ENCODE peak calls at places on chromosomes 1 and 21, in ten cellular contexts. One of them, this sample, is unnamed.

GRCh38 chr1:217009376-217009775 is 286.1 kb upstream of the ESRRG start:
- DNase-seq in GM23248: no peak
- DNase-seq in K562: no peak
- DNase-seq in mesenchymal stem cell: no peak
- DNase-seq in mesendoderm: no peak
- DNase-seq in H9: no peak
- DNase-seq in adipocyte: no peak
- DNase-seq in IMR-90: no peak
- DNase-seq in SK-N-SH: no peak
- DNase-seq in HCT116: no peak
- DNase-seq in this sample: no peak

GRCh38 chr1:84164156-84164555 is 20.1 kb downstream of the PRKACB start:
- DNase-seq in GM23248: peak; percentile 47
- DNase-seq in K562: no peak
- DNase-seq in mesenchymal stem cell: no peak
- DNase-seq in mesendoderm: no peak
- DNase-seq in H9: no peak
- DNase-seq in adipocyte: peak; percentile 48
- DNase-seq in IMR-90: no peak
- DNase-seq in SK-N-SH: no peak
- DNase-seq in HCT116: no peak
- DNase-seq in this sample: peak; percentile 64

GRCh38 chr1:185853739-185854138 is 119.5 kb downstream of the HMCN1 start:
- DNase-seq in GM23248: peak; percentile 87
- DNase-seq in K562: no peak
- DNase-seq in mesenchymal stem cell: peak; percentile 62
- DNase-seq in mesendoderm: no peak
- DNase-seq in H9: no peak
- DNase-seq in adipocyte: peak; percentile 92
- DNase-seq in IMR-90: peak; percentile 88
- DNase-seq in SK-N-SH: no peak
- DNase-seq in HCT116: no peak
- DNase-seq in this sample: peak; percentile 79

GRCh38 chr1:91026320-91026719 is 4.5 kb upstream of the ZNF644 start:
- DNase-seq in GM23248: no peak
- DNase-seq in K562: no peak
- DNase-seq in mesenchymal stem cell: no peak
- DNase-seq in mesendoderm: no peak
- DNase-seq in H9: no peak
- DNase-seq in adipocyte: no peak
- DNase-seq in IMR-90: no peak
- DNase-seq in SK-N-SH: no peak
- DNase-seq in HCT116: no peak
- DNase-seq in this sample: no peak

GRCh38 chr1:169620565-169620964 is 9.4 kb downstream of the SELP start:
- DNase-seq in GM23248: no peak
- DNase-seq in K562: no peak
- DNase-seq in mesenchymal stem cell: no peak
- DNase-seq in mesendoderm: no peak
- DNase-seq in H9: no peak
- DNase-seq in adipocyte: no peak
- DNase-seq in IMR-90: no peak
- DNase-seq in SK-N-SH: no peak
- DNase-seq in HCT116: no peak
- DNase-seq in this sample: no peak

GRCh38 chr1:156510709-156511108 is 10.1 kb upstream of the MEF2D start:
- DNase-seq in GM23248: peak; percentile 91
- DNase-seq in K562: no peak
- DNase-seq in mesenchymal stem cell: no peak
- DNase-seq in mesendoderm: no peak
- DNase-seq in H9: no peak
- DNase-seq in adipocyte: no peak
- DNase-seq in IMR-90: peak; percentile 85
- DNase-seq in SK-N-SH: no peak
- DNase-seq in HCT116: no peak
- DNase-seq in this sample: peak; percentile 88

GRCh38 chr21:28729887-28730286 is 262.8 kb downstream of the LTN1 start:
- DNase-seq in GM23248: no peak
- DNase-seq in K562: no peak
- DNase-seq in mesenchymal stem cell: no peak
- DNase-seq in mesendoderm: no peak
- DNase-seq in H9: no peak
- DNase-seq in adipocyte: no peak
- DNase-seq in IMR-90: no peak
- DNase-seq in SK-N-SH: no peak
- DNase-seq in HCT116: no peak
- DNase-seq in this sample: no peak

GRCh38 chr1:39933956-39934941 is 20.7 kb upstream of the MFSD2A start:
- DNase-seq in GM23248: peak; percentile 99
- DNase-seq in K562: no peak
- DNase-seq in mesenchymal stem cell: peak; percentile 92
- DNase-seq in mesendoderm: no peak
- DNase-seq in H9: no peak
- DNase-seq in adipocyte: peak; percentile 75
- DNase-seq in IMR-90: peak; percentile 91
- DNase-seq in SK-N-SH: no peak
- DNase-seq in HCT116: no peak
- DNase-seq in this sample: peak; percentile 99

GRCh38 chr1:37323486-37324377 is 150.6 kb upstream of the ZC3H12A start:
- DNase-seq in GM23248: no peak
- DNase-seq in K562: peak; percentile 83
- DNase-seq in mesenchymal stem cell: no peak
- DNase-seq in mesendoderm: peak; percentile 84
- DNase-seq in H9: peak; percentile 81
- DNase-seq in adipocyte: no peak
- DNase-seq in IMR-90: peak; percentile 3
- DNase-seq in SK-N-SH: peak; percentile 76
- DNase-seq in HCT116: no peak
- DNase-seq in this sample: peak; percentile 20

GRCh38 chr1:201766117-201766863 is 62.7 kb upstream of the IPO9 start:
- DNase-seq in GM23248: peak; percentile 98
- DNase-seq in K562: no peak
- DNase-seq in mesenchymal stem cell: peak; percentile 76
- DNase-seq in mesendoderm: no peak
- DNase-seq in H9: no peak
- DNase-seq in adipocyte: peak; percentile 89
- DNase-seq in IMR-90: peak; percentile 91
- DNase-seq in SK-N-SH: no peak
- DNase-seq in HCT116: no peak
- DNase-seq in this sample: peak; percentile 96

GRCh38 chr1:234302334-234302962 is 70.8 kb upstream of the COA6 start:
- DNase-seq in GM23248: no peak
- DNase-seq in K562: no peak
- DNase-seq in mesenchymal stem cell: no peak
- DNase-seq in mesendoderm: no peak
- DNase-seq in H9: no peak
- DNase-seq in adipocyte: no peak
- DNase-seq in IMR-90: no peak
- DNase-seq in SK-N-SH: no peak
- DNase-seq in HCT116: no peak
- DNase-seq in this sample: no peak

GRCh38 chr1:12617511-12617900 is 504 bp downstream of the DHRS3 start:
- DNase-seq in GM23248: no peak
- DNase-seq in K562: no peak
- DNase-seq in mesenchymal stem cell: no peak
- DNase-seq in mesendoderm: peak; percentile 54
- DNase-seq in H9: no peak
- DNase-seq in adipocyte: no peak
- DNase-seq in IMR-90: no peak
- DNase-seq in SK-N-SH: no peak
- DNase-seq in HCT116: no peak
- DNase-seq in this sample: no peak

GRCh38 chr1:233617025-233617424 is 3.1 kb downstream of the KCNK1 start:
- DNase-seq in GM23248: no peak
- DNase-seq in K562: no peak
- DNase-seq in mesenchymal stem cell: no peak
- DNase-seq in mesendoderm: no peak
- DNase-seq in H9: no peak
- DNase-seq in adipocyte: no peak
- DNase-seq in IMR-90: no peak
- DNase-seq in SK-N-SH: no peak
- DNase-seq in HCT116: no peak
- DNase-seq in this sample: no peak

GRCh38 chr1:201254625-201255469 is 28.5 kb upstream of the PKP1 start:
- DNase-seq in GM23248: peak; percentile 48
- DNase-seq in K562: peak; percentile 91
- DNase-seq in mesenchymal stem cell: peak; percentile 38
- DNase-seq in mesendoderm: peak; percentile 62
- DNase-seq in H9: peak; percentile 85
- DNase-seq in adipocyte: peak; percentile 74
- DNase-seq in IMR-90: no peak
- DNase-seq in SK-N-SH: peak; percentile 97
- DNase-seq in HCT116: peak; percentile 27
- DNase-seq in this sample: peak; percentile 28

GRCh38 chr1:25541425-25541824 is 2.0 kb upstream of the LDLRAP1 start:
- DNase-seq in GM23248: no peak
- DNase-seq in K562: no peak
- DNase-seq in mesenchymal stem cell: no peak
- DNase-seq in mesendoderm: no peak
- DNase-seq in H9: no peak
- DNase-seq in adipocyte: no peak
- DNase-seq in IMR-90: no peak
- DNase-seq in SK-N-SH: no peak
- DNase-seq in HCT116: no peak
- DNase-seq in this sample: no peak

GRCh38 chr1:85578321-85579295 is 2.0 kb upstream of the CCN1 start:
- DNase-seq in GM23248: peak; percentile 95
- DNase-seq in K562: no peak
- DNase-seq in mesenchymal stem cell: peak; percentile 95
- DNase-seq in mesendoderm: no peak
- DNase-seq in H9: no peak
- DNase-seq in adipocyte: peak; percentile 95
- DNase-seq in IMR-90: peak; percentile 98
- DNase-seq in SK-N-SH: peak; percentile 68
- DNase-seq in HCT116: no peak
- DNase-seq in this sample: peak; percentile 99

GRCh38 chr1:162020145-162020544 is 3.5 kb downstream of the OLFML2B start:
- DNase-seq in GM23248: no peak
- DNase-seq in K562: no peak
- DNase-seq in mesenchymal stem cell: no peak
- DNase-seq in mesendoderm: no peak
- DNase-seq in H9: no peak
- DNase-seq in adipocyte: no peak
- DNase-seq in IMR-90: no peak
- DNase-seq in SK-N-SH: no peak
- DNase-seq in HCT116: no peak
- DNase-seq in this sample: peak; percentile 56

GRCh38 chr1:234613128-234613875 is 3.3 kb upstream of the IRF2BP2 start:
- DNase-seq in GM23248: peak; percentile 91
- DNase-seq in K562: no peak
- DNase-seq in mesenchymal stem cell: peak; percentile 94
- DNase-seq in mesendoderm: no peak
- DNase-seq in H9: no peak
- DNase-seq in adipocyte: peak; percentile 95
- DNase-seq in IMR-90: peak; percentile 92
- DNase-seq in SK-N-SH: no peak
- DNase-seq in HCT116: no peak
- DNase-seq in this sample: peak; percentile 83

GRCh38 chr1:18926315-18927081 is 24.1 kb upstream of the ALDH4A1 start:
- DNase-seq in GM23248: peak; percentile 98
- DNase-seq in K562: peak; percentile 64
- DNase-seq in mesenchymal stem cell: peak; percentile 97
- DNase-seq in mesendoderm: peak; percentile 86
- DNase-seq in H9: no peak
- DNase-seq in adipocyte: peak; percentile 86
- DNase-seq in IMR-90: peak; percentile 96
- DNase-seq in SK-N-SH: no peak
- DNase-seq in HCT116: peak; percentile 93
- DNase-seq in this sample: peak; percentile 96
- H3K9ac ChIP-seq in GM23248: peak overlapping the region; percentile 76
- H3K9ac ChIP-seq in K562: no peak overlapping the region
- H3K9ac ChIP-seq in mesenchymal stem cell: peak overlapping the region; percentile 85
- H3K9ac ChIP-seq in mesendoderm: no peak overlapping the region
- H3K9ac ChIP-seq in H9: no peak overlapping the region
- H3K9ac ChIP-seq in adipocyte: peak overlapping the region; percentile 72
- H3K9ac ChIP-seq in IMR-90: peak overlapping the region; percentile 85
- H3K9ac ChIP-seq in SK-N-SH: peak overlapping the region; percentile 73
- H3K9ac ChIP-seq in HCT116: peak overlapping the region; percentile 88
- H3K9ac ChIP-seq in this sample: peak overlapping the region; percentile 46

DNA sequence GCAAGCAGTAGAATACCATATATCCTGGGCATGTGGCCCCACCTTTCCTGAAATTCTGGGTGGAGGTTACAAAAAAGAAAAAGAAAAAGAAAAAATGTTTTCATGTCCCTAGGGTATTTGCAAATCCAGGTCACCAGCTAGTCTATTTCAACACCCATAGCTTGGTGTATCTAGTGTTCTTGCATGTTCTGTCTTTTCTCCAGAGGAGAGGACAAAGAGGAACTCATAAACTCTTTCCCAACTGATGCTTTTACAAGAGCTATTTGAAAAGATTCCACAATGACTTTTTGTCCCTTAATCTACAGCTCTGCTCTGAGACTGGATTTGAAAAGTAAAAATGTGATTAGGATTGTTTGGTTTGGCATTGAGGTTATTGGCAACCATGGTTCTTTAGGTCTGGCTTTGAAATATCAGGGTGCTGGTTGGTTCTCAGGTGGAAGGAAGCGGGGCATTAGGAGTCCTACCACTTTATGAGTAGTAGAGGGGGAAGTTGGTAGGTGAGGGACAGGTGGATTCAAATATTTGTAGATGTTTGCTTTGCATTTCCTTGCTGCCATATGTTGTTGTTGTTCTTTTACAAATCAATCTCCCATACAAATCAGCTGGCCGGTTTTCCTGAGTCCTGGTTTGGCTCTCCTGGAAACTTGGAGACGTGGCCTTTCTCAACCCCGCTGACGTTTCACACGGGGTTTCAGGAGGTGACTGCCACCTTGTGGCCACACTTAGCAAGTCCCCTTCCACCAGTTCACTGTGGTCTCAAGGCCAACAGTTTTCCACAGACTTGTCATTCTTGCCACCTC is 126.7 kb upstream of the KIAA0040 start:
- DNase-seq in GM23248: peak; percentile 83
- DNase-seq in K562: peak; percentile 79
- DNase-seq in mesenchymal stem cell: peak; percentile 69
- DNase-seq in mesendoderm: peak; percentile 78
- DNase-seq in H9: peak; percentile 78
- DNase-seq in adipocyte: peak; percentile 85
- DNase-seq in IMR-90: peak; percentile 60
- DNase-seq in SK-N-SH: peak; percentile 74
- DNase-seq in HCT116: peak; percentile 66
- DNase-seq in this sample: peak; percentile 46
- H3K9ac ChIP-seq in GM23248: no peak overlapping the region
- H3K9ac ChIP-seq in K562: no peak overlapping the region
- H3K9ac ChIP-seq in mesenchymal stem cell: no peak overlapping the region
- H3K9ac ChIP-seq in mesendoderm: no peak overlapping the region
- H3K9ac ChIP-seq in H9: no peak overlapping the region
- H3K9ac ChIP-seq in adipocyte: peak overlapping the region; percentile 81
- H3K9ac ChIP-seq in IMR-90: no peak overlapping the region
- H3K9ac ChIP-seq in SK-N-SH: no peak overlapping the region
- H3K9ac ChIP-seq in HCT116: no peak overlapping the region
- H3K9ac ChIP-seq in this sample: no peak overlapping the region

GRCh38 chr1:65002508-65003315 is 36.4 kb upstream of the JAK1 start:
- DNase-seq in GM23248: peak; percentile 97
- DNase-seq in K562: no peak
- DNase-seq in mesenchymal stem cell: peak; percentile 89
- DNase-seq in mesendoderm: peak; percentile 83
- DNase-seq in H9: peak; percentile 73
- DNase-seq in adipocyte: peak; percentile 94
- DNase-seq in IMR-90: peak; percentile 79
- DNase-seq in SK-N-SH: no peak
- DNase-seq in HCT116: peak; percentile 29
- DNase-seq in this sample: peak; percentile 79
- H3K9ac ChIP-seq in GM23248: peak overlapping the region; percentile 96
- H3K9ac ChIP-seq in K562: no peak overlapping the region
- H3K9ac ChIP-seq in mesenchymal stem cell: peak overlapping the region; percentile 95
- H3K9ac ChIP-seq in mesendoderm: peak overlapping the region; percentile 1
- H3K9ac ChIP-seq in H9: peak overlapping the region; percentile 3
- H3K9ac ChIP-seq in adipocyte: peak overlapping the region; percentile 85
- H3K9ac ChIP-seq in IMR-90: peak overlapping the region; percentile 72
- H3K9ac ChIP-seq in SK-N-SH: no peak overlapping the region
- H3K9ac ChIP-seq in HCT116: peak overlapping the region; percentile 69
- H3K9ac ChIP-seq in this sample: peak overlapping the region; percentile 93

GRCh38 chr1:151839457-151840409 is at the start of gene C2CD4D:
- DNase-seq in GM23248: no peak
- DNase-seq in K562: no peak
- DNase-seq in mesenchymal stem cell: peak; percentile 21
- DNase-seq in mesendoderm: peak; percentile 91
- DNase-seq in H9: peak; percentile 92
- DNase-seq in adipocyte: no peak
- DNase-seq in IMR-90: no peak
- DNase-seq in SK-N-SH: no peak
- DNase-seq in HCT116: peak; percentile 27
- DNase-seq in this sample: no peak
- H3K9ac ChIP-seq in GM23248: peak within 1 kb of the TSS; percentile 6
- H3K9ac ChIP-seq in K562: no peak within 1 kb of the TSS
- H3K9ac ChIP-seq in mesenchymal stem cell: peak within 1 kb of the TSS; percentile 18
- H3K9ac ChIP-seq in mesendoderm: peak within 1 kb of the TSS; percentile 83
- H3K9ac ChIP-seq in H9: peak within 1 kb of the TSS; percentile 59
- H3K9ac ChIP-seq in adipocyte: peak within 1 kb of the TSS; percentile 48
- H3K9ac ChIP-seq in IMR-90: no peak within 1 kb of the TSS
- H3K9ac ChIP-seq in SK-N-SH: no peak within 1 kb of the TSS
- H3K9ac ChIP-seq in HCT116: peak within 1 kb of the TSS; percentile 41
- H3K9ac ChIP-seq in this sample: no peak within 1 kb of the TSS

This sample was measured in fibroblast of lung.